ENCODE peak calls at places on chromosomes 16 and 17, in five cellular contexts. One of them, this sample, is unnamed.

GRCh38 chr17:30450125-30451027 is 26.8 kb upstream of the GOSR1 start:
- DNase-seq in uterus: no peak
- DNase-seq in Peyer's patch: no peak
- DNase-seq in left lung: no peak
- DNase-seq in Panc1: no peak
- DNase-seq in this sample: no peak

GRCh38 chr16:56119138-56119537 is 72.2 kb upstream of the GNAO1 start:
- DNase-seq in uterus: no peak
- DNase-seq in Peyer's patch: no peak
- DNase-seq in left lung: no peak
- DNase-seq in Panc1: no peak
- DNase-seq in this sample: no peak

GRCh38 chr17:83091257-83092141 is 12.1 kb downstream of the METRNL start:
- DNase-seq in uterus: no peak
- DNase-seq in Peyer's patch: peak; percentile 91
- DNase-seq in left lung: peak; percentile 69
- DNase-seq in Panc1: no peak
- DNase-seq in this sample: no peak

GRCh38 chr16:3444032-3444388 is 530 bp downstream of the NAA60 start:
- DNase-seq in uterus: no peak
- DNase-seq in Peyer's patch: no peak
- DNase-seq in left lung: no peak
- DNase-seq in Panc1: no peak
- DNase-seq in this sample: peak; percentile 63

GRCh38 chr17:76452102-76452645 is 778 bp downstream of the UBE2O start:
- DNase-seq in uterus: no peak
- DNase-seq in Peyer's patch: no peak
- DNase-seq in left lung: peak; percentile 49
- DNase-seq in Panc1: no peak
- DNase-seq in this sample: no peak

GRCh38 chr16:5451641-5452040 is 354.0 kb upstream of the EEF2KMT start:
- DNase-seq in uterus: no peak
- DNase-seq in Peyer's patch: no peak
- DNase-seq in left lung: no peak
- DNase-seq in Panc1: no peak
- DNase-seq in this sample: no peak

GRCh38 chr17:69445132-69445531 is 30.6 kb downstream of the MAP2K6 start:
- DNase-seq in uterus: no peak
- DNase-seq in Peyer's patch: no peak
- DNase-seq in left lung: no peak
- DNase-seq in Panc1: no peak
- DNase-seq in this sample: no peak

GRCh38 chr17:69819316-69820087 is 255.5 kb upstream of the KCNJ16 start:
- DNase-seq in uterus: no peak
- DNase-seq in Peyer's patch: no peak
- DNase-seq in left lung: no peak
- DNase-seq in Panc1: no peak
- DNase-seq in this sample: no peak

GRCh38 chr17:14559220-14559619 is 258.3 kb downstream of the HS3ST3B1 start:
- DNase-seq in uterus: no peak
- DNase-seq in Peyer's patch: no peak
- DNase-seq in left lung: no peak
- DNase-seq in Panc1: no peak
- DNase-seq in this sample: no peak

GRCh38 chr16:65318138-65318537 is 196.3 kb upstream of the CDH11 start:
- DNase-seq in uterus: no peak
- DNase-seq in Peyer's patch: no peak
- DNase-seq in left lung: no peak
- DNase-seq in Panc1: no peak
- DNase-seq in this sample: no peak

GRCh38 chr16:79380990-79381389 is 219.5 kb downstream of the MAF start:
- DNase-seq in uterus: no peak
- DNase-seq in Peyer's patch: no peak
- DNase-seq in left lung: no peak
- DNase-seq in Panc1: no peak
- DNase-seq in this sample: peak; percentile 59

GRCh38 chr17:60170835-60171752 is 21.3 kb downstream of the CA4 start:
- DNase-seq in uterus: no peak
- DNase-seq in Peyer's patch: no peak
- DNase-seq in left lung: no peak
- DNase-seq in Panc1: no peak
- DNase-seq in this sample: no peak

GRCh38 chr16:49282690-49283375 is 1.2 kb upstream of the CBLN1 start:
- DNase-seq in uterus: no peak
- DNase-seq in Peyer's patch: no peak
- DNase-seq in left lung: no peak
- DNase-seq in Panc1: no peak
- DNase-seq in this sample: no peak

GRCh38 chr16:84718-85452 is 6.9 kb downstream of the MPG start:
- DNase-seq in uterus: peak; percentile 62
- DNase-seq in Peyer's patch: no peak
- DNase-seq in left lung: peak; percentile 73
- DNase-seq in Panc1: peak; percentile 61
- DNase-seq in this sample: no peak

GRCh38 chr16:3646348-3646920 is 8.1 kb upstream of the DNASE1 start:
- DNase-seq in uterus: no peak
- DNase-seq in Peyer's patch: peak; percentile 81
- DNase-seq in left lung: no peak
- DNase-seq in Panc1: no peak
- DNase-seq in this sample: no peak

GRCh38 chr16:50744911-50745310 is 3.0 kb downstream of the CYLD start:
- DNase-seq in uterus: no peak
- DNase-seq in Peyer's patch: no peak
- DNase-seq in left lung: no peak
- DNase-seq in Panc1: no peak
- DNase-seq in this sample: no peak

GRCh38 chr16:23999663-24000062 is 163.9 kb downstream of the PRKCB start:
- DNase-seq in uterus: no peak
- DNase-seq in Peyer's patch: no peak
- DNase-seq in left lung: no peak
- DNase-seq in Panc1: no peak
- DNase-seq in this sample: no peak

GRCh38 chr16:12500771-12501170 is 302.9 kb downstream of the CPPED1 start:
- DNase-seq in uterus: no peak
- DNase-seq in Peyer's patch: peak; percentile 75
- DNase-seq in left lung: peak; percentile 51
- DNase-seq in Panc1: no peak
- DNase-seq in this sample: no peak

GRCh38 chr16:66515543-66516171 is 34.3 kb downstream of the TK2 start:
- DNase-seq in uterus: peak; percentile 44
- DNase-seq in Peyer's patch: peak; percentile 39
- DNase-seq in left lung: no peak
- DNase-seq in Panc1: no peak
- DNase-seq in this sample: no peak

GRCh38 chr17:7019839-7020519 is 2.9 kb upstream of the BCL6B start:
- DNase-seq in uterus: peak; percentile 76
- DNase-seq in Peyer's patch: peak; percentile 56
- DNase-seq in left lung: no peak
- DNase-seq in Panc1: no peak
- DNase-seq in this sample: no peak

GRCh38 chr17:7023576-7024401 is 939 bp downstream of the BCL6B start:
- DNase-seq in uterus: peak; percentile 89
- DNase-seq in Peyer's patch: peak; percentile 97
- DNase-seq in left lung: peak; percentile 93
- DNase-seq in Panc1: no peak
- DNase-seq in this sample: peak; percentile 90

GRCh38 chr17:7020894-7021664 is 1.8 kb upstream of the BCL6B start:
- DNase-seq in uterus: no peak
- DNase-seq in Peyer's patch: no peak
- DNase-seq in left lung: no peak
- DNase-seq in Panc1: no peak
- DNase-seq in this sample: no peak

GRCh38 chr17:7022791-7023571 is at the start of gene BCL6B:
- DNase-seq in uterus: peak; percentile 38
- DNase-seq in Peyer's patch: no peak
- DNase-seq in left lung: no peak
- DNase-seq in Panc1: no peak
- DNase-seq in this sample: no peak

GRCh38 chr17:7021993-7022778 is 664 bp upstream of the BCL6B start:
- DNase-seq in uterus: peak; percentile 75
- DNase-seq in Peyer's patch: peak; percentile 86
- DNase-seq in left lung: peak; percentile 74
- DNase-seq in Panc1: no peak
- DNase-seq in this sample: peak; percentile 75
- H3K4me3 ChIP-seq in uterus: peak overlapping the region; percentile 10
- H3K4me3 ChIP-seq in Peyer's patch: peak overlapping the region; percentile 42
- H3K4me3 ChIP-seq in left lung: peak overlapping the region; percentile 19
- H3K4me3 ChIP-seq in Panc1: peak overlapping the region; percentile 16
- H3K4me3 ChIP-seq in this sample: no peak overlapping the region

DNA sequence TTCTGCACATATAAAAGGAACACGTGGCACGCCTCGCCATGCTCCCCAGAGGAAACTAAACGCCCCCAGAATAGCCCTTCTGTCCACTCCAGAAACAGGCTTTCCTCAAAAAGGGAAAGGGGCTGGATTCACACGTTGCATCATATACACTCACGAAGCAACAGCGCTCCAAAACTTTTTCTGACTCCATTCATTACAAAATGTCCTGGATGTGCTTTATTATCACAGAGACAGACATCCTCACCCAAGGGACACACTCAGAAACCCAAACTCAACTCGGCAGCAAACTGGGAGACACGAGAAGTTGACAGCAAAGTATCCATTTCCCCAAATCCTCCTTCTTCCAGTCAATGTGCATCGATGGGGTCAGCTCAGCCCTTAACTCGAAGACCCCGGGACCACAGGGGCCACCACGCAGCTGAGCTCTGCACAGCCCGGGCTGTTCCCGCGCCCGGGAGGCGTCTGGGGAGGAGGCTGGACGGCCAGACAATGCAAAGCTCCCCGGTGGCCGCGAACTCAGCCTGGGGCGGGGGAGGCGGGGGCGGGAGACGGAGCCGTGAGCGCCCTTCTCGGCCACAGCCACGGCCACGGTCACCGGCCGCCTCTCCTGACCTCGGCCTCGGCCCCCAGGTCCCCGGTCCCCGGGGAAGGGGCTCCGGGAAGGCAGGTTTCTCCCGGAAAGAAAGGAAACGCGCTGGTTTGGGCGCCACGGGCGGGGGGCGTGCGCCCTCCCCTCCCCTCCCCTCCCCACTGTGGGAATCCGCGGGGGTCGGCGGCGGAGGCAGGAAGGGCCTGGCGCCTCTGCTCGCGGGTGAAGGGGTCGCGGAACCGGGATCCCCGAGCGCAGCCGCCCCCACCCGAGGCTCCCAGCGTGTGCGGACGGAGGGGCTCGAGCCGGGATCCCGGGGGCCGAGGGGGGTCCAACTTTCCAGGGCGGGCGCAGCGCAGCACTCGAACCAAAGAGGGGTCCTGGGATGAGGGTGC is 1.2 kb downstream of the NXN start:
- DNase-seq in uterus: no peak
- DNase-seq in Peyer's patch: peak; percentile 54
- DNase-seq in left lung: peak; percentile 45
- DNase-seq in Panc1: no peak
- DNase-seq in this sample: no peak
- H3K27ac ChIP-seq in uterus: peak overlapping the region; percentile 73
- H3K27ac ChIP-seq in Peyer's patch: peak overlapping the region; percentile 24
- H3K27ac ChIP-seq in left lung: peak overlapping the region; percentile 67
- H3K27ac ChIP-seq in Panc1: peak overlapping the region; percentile 93
- H3K27ac ChIP-seq in this sample: no peak overlapping the region

DNA sequence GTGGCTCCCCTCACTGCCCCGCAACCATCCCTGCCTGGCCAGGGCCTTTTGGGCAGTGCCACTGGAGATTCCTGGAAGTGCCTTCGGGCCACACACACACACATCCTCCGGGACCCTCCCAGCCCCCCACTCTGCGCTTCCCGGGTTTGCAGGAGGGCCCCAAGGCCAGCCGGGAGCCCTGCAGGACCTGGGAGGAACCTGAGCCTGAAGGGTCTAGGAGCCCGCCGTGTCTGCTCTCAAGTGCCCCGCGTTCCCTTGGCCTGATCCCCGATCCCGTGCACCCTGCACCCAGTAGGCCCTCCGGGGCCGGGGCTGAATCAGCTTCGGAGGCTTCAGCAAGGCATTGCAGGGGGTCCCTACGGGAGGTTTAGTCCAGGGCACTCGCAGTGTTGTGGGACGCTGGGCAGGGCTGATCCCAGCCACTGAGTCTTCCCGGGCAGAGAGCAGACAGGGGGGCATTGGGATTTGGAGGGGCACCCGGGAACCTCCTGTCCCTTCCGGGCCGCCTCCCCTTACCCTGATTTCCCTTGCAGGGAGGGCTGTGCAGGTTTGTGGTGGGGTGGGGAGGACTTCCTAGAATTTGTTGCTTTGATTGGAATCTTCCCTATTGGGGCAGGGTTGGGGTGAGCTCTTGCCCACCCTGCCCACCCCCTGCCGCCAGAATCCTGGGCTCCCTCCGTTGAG is 36.9 kb downstream of the TMEM235 start:
- DNase-seq in uterus: no peak
- DNase-seq in Peyer's patch: peak; percentile 45
- DNase-seq in left lung: no peak
- DNase-seq in Panc1: no peak
- DNase-seq in this sample: no peak
- H3K4me1 ChIP-seq in uterus: no peaks in the 10 kb centered on the region
- H3K4me1 ChIP-seq in Peyer's patch: peaks cover 2% of the 10 kb centered on the region
- H3K4me1 ChIP-seq in left lung: peaks cover 82% of the 10 kb centered on the region
- H3K4me1 ChIP-seq in Panc1: peaks cover 37% of the 10 kb centered on the region
- H3K4me1 ChIP-seq in this sample: peaks cover 23% of the 10 kb centered on the region

GRCh38 chr17:80555266-80555665 is 10.6 kb downstream of the RPTOR start:
- DNase-seq in uterus: no peak
- DNase-seq in Peyer's patch: no peak
- DNase-seq in left lung: no peak
- DNase-seq in Panc1: no peak
- DNase-seq in this sample: no peak

GRCh38 chr17:80561541-80562114 is 17.0 kb downstream of the RPTOR start:
- DNase-seq in uterus: no peak
- DNase-seq in Peyer's patch: no peak
- DNase-seq in left lung: no peak
- DNase-seq in Panc1: no peak
- DNase-seq in this sample: no peak

GRCh38 chr17:80558046-80558445 is 13.4 kb downstream of the RPTOR start:
- DNase-seq in uterus: no peak
- DNase-seq in Peyer's patch: no peak
- DNase-seq in left lung: no peak
- DNase-seq in Panc1: no peak
- DNase-seq in this sample: no peak

GRCh38 chr17:80564545-80564944 is 19.9 kb downstream of the RPTOR start:
- DNase-seq in uterus: no peak
- DNase-seq in Peyer's patch: no peak
- DNase-seq in left lung: no peak
- DNase-seq in Panc1: no peak
- DNase-seq in this sample: no peak

GRCh38 chr17:80559688-80560290 is 15.2 kb downstream of the RPTOR start:
- DNase-seq in uterus: no peak
- DNase-seq in Peyer's patch: no peak
- DNase-seq in left lung: no peak
- DNase-seq in Panc1: no peak
- DNase-seq in this sample: no peak
- H3K4me3 ChIP-seq in uterus: no peak overlapping the region
- H3K4me3 ChIP-seq in Peyer's patch: no peak overlapping the region
- H3K4me3 ChIP-seq in left lung: no peak overlapping the region
- H3K4me3 ChIP-seq in Panc1: no peak overlapping the region
- H3K4me3 ChIP-seq in this sample: no peak overlapping the region